ENCODE peak calls at places on chromosomes 7 and 10, in nine cellular contexts. K is psoas muscle; G is choroid plexus epithelial cell; E is substantia nigra; D is stimulated activated CD4-positive, alpha-beta T cell treated with anti-CD3 and anti-CD28 coated beads, Interleukin-15, amount 100 ng/mL, for 1 hour; V is activated CD4-positive, alpha-beta T cell treated with anti-CD3 and anti-CD28 coated beads, Interleukin-2, amount 50 U/mL, for 48 hours; W is hepatocyte; L is T-helper 1 cell; X is LoVo. C is an unnamed sample.
A peak's percentile ranks its signal among the peaks of the same experiment; 100 is the strongest.

GRCh38 chr10:79029478-79030390 is 39.0 kb upstream of the ZMIZ1 start:
- DNase-seq in L (no peak), X (no peak), V (no peak), K (peak; percentile 6), E (no peak), W (no peak), D (no peak), G (no peak), C (no peak)

GRCh38 chr7:149787428-149788299 is 14.3 kb upstream of the ZNF467 start:
- DNase-seq in E (no peak), K (no peak), G (no peak), D (no peak), W (no peak), X (no peak), V (no peak), L (no peak), C (no peak)

GRCh38 chr7:153675141-153675540 is 377.1 kb upstream of the DPP6 start:
- DNase-seq in W (no peak), X (no peak), L (no peak), V (no peak), K (no peak), E (no peak), D (no peak), G (no peak), C (no peak)

GRCh38 chr7:39073432-39073831 is 95.7 kb downstream of the POU6F2 start:
- DNase-seq in D (no peak), E (no peak), K (no peak), X (no peak), V (no peak), W (peak; percentile 39), G (no peak), L (no peak), C (no peak)

GRCh38 chr10:93030409-93030808 is 30.2 kb upstream of the CYP26C1 start:
- DNase-seq in L (no peak), D (no peak), G (peak; percentile 89), E (no peak), W (peak; percentile 13), V (no peak), K (no peak), X (peak; percentile 13), C (no peak)

GRCh38 chr7:4018917-4019316 is 663.2 kb upstream of the FOXK1 start:
- DNase-seq in L (no peak), W (no peak), X (no peak), E (no peak), D (no peak), K (no peak), G (no peak), V (no peak), C (no peak)

GRCh38 chr10:61153766-61154165 is 209.8 kb upstream of the RHOBTB1 start:
- DNase-seq in V (no peak), D (no peak), K (no peak), G (no peak), L (no peak), E (no peak), W (no peak), X (no peak), C (no peak)

GRCh38 chr10:48517482-48517881 is 87.4 kb downstream of the ARHGAP22 start:
- DNase-seq in V (no peak), G (no peak), D (no peak), W (no peak), K (peak; percentile 28), L (no peak), E (no peak), X (no peak), C (no peak)

GRCh38 chr7:77476871-77477270 is 60.2 kb upstream of the PTPN12 start:
- DNase-seq in K (no peak), G (no peak), E (no peak), W (no peak), D (no peak), V (no peak), X (no peak), L (no peak), C (no peak)

GRCh38 chr10:122113161-122113944 is 124.4 kb downstream of the TACC2 start:
- DNase-seq in X (peak; percentile 71), D (no peak), K (peak; percentile 86), E (no peak), G (peak; percentile 66), V (peak; percentile 7), W (peak; percentile 85), L (no peak), C (peak; percentile 74)

GRCh38 chr10:68101066-68101465 is 8.2 kb upstream of the MYPN start:
- DNase-seq in X (no peak), E (no peak), V (no peak), W (no peak), K (no peak), L (no peak), D (no peak), G (no peak), C (no peak)

GRCh38 chr7:148253629-148254028 is 336.9 kb upstream of the C7orf33 start:
- DNase-seq in W (no peak), X (no peak), L (no peak), D (no peak), E (no peak), K (no peak), G (no peak), V (no peak), C (no peak)

GRCh38 chr7:144027070-144027469 is 21.7 kb upstream of the OR2A5 start:
- DNase-seq in W (peak; percentile 34), E (no peak), X (peak; percentile 48), L (no peak), D (no peak), V (no peak), K (no peak), G (peak; percentile 78), C (no peak)

GRCh38 chr10:85280014-85280413 is 951.6 kb downstream of the CCSER2 start:
- DNase-seq in E (no peak), G (no peak), W (peak; percentile 59), X (peak; percentile 7), V (no peak), D (no peak), L (no peak), K (no peak), C (no peak)

GRCh38 chr10:113345860-113346259 is 207.0 kb upstream of the HABP2 start:
- DNase-seq in W (no peak), D (no peak), L (no peak), V (no peak), K (no peak), X (no peak), E (no peak), G (no peak), C (no peak)

GRCh38 chr10:97538401-97538800 is 34.2 kb upstream of the ANKRD2 start:
- DNase-seq in V (no peak), L (no peak), D (no peak), K (no peak), X (no peak), G (peak; percentile 72), E (no peak), W (no peak), C (no peak)

GRCh38 chr7:128165927-128166420 is 75.1 kb upstream of the LEP start:
- DNase-seq in E (no peak), D (no peak), G (no peak), W (no peak), X (no peak), L (no peak), K (no peak), V (no peak), C (no peak)

GRCh38 chr7:27156508-27156898 is at the start of gene HOXA7:
- DNase-seq in G (no peak), D (no peak), L (no peak), V (no peak), X (peak; percentile 92), E (no peak), W (no peak), K (peak; percentile 93), C (no peak)

GRCh38 chr10:2106641-2107040 is 369.3 kb upstream of the ADARB2 start:
- DNase-seq in W (no peak), V (no peak), E (no peak), G (no peak), D (no peak), K (no peak), L (no peak), X (no peak), C (no peak)

GRCh38 chr7:117715784-117716445 is 157.3 kb downstream of the CTTNBP2 start:
- DNase-seq in W (peak; percentile 78), K (no peak), L (peak; percentile 35), G (peak; percentile 83), X (peak; percentile 88), D (no peak), E (no peak), V (no peak), C (no peak)

GRCh38 chr10:43667317-43667731 is 18.6 kb upstream of the ZNF32 start:
- DNase-seq in K (no peak), L (no peak), D (no peak), V (no peak), W (peak; percentile 70), E (no peak), G (peak; percentile 40), X (no peak), C (peak; percentile 49)

GRCh38 chr7:30760514-30761213 is 8.7 kb downstream of the INMT start:
- DNase-seq in E (no peak), L (no peak), G (no peak), D (no peak), X (no peak), V (no peak), K (no peak), W (peak; percentile 51), C (no peak)

GRCh38 chr10:22554481-22555182 is 159.7 kb downstream of the PIP4K2A start:
- DNase-seq in X (no peak), V (no peak), K (peak; percentile 83), W (peak; percentile 83), D (no peak), E (no peak), L (no peak), G (peak; percentile 91), C (peak; percentile 65)

GRCh38 chr7:32427769-32428291 is 62.4 kb downstream of the LSM5 start:
- DNase-seq in D (peak; percentile 2), W (peak; percentile 93), G (peak; percentile 92), E (no peak), L (peak; percentile 54), V (peak; percentile 67), X (peak; percentile 25), K (peak; percentile 81), C (peak; percentile 83)

GRCh38 chr10:62817763-62818425 is 1.7 kb upstream of the EGR2 start:
- DNase-seq in V (peak; percentile 73), X (peak; percentile 62), E (no peak), G (peak; percentile 75), W (peak; percentile 90), L (peak; percentile 77), D (peak; percentile 44), K (peak; percentile 82), C (peak; percentile 68)

GRCh38 chr10:49647554-49647953 is 31.9 kb upstream of the C10orf53 start:
- DNase-seq in V (no peak), G (no peak), E (no peak), L (no peak), W (no peak), K (no peak), D (no peak), X (no peak), C (no peak)

GRCh38 chr10:119640875-119641526 is 10.2 kb upstream of the BAG3 start:
- DNase-seq in D (no peak), E (no peak), L (no peak), W (no peak), G (no peak), K (no peak), V (no peak), X (no peak), C (no peak)

GRCh38 chr10:70836319-70836718 is 20.6 kb downstream of the SGPL1 start:
- DNase-seq in W (no peak), G (no peak), E (no peak), L (no peak), V (no peak), K (no peak), X (no peak), D (no peak), C (no peak)

GRCh38 chr10:43116596-43116995 is 21.6 kb upstream of the CSGALNACT2 start:
- DNase-seq in W (no peak), E (no peak), X (no peak), K (no peak), L (no peak), V (no peak), D (no peak), G (no peak), C (no peak)

GRCh38 chr10:6023661-6024333 is 38.4 kb downstream of the IL2RA start:
- DNase-seq in W (no peak), X (no peak), G (no peak), V (no peak), L (no peak), K (no peak), E (no peak), D (no peak), C (no peak)

C was measured in heart right ventricle.